ENCODE peak calls at places on chromosomes 1 and 21, in ten cellular contexts. Z, P, X, T, B, A, C, L, R and W are unnamed samples.

GRCh38 chr21:29650561-29651022 is 289.2 kb downstream of the GRIK1 start:
- DNase-seq in T (no peak), R (no peak), P (no peak), C (no peak), Z (no peak), A (no peak), X (no peak), L (no peak), B (no peak), W (no peak)

GRCh38 chr1:19735419-19736127 is 64.1 kb downstream of the TMCO4 start:
- DNase-seq in Z (peak), L (no peak), C (peak), X (no peak), A (no peak), T (peak), P (no peak), R (no peak), B (peak), W (no peak)

GRCh38 chr1:29698033-29698432 is 461.7 kb downstream of the PTPRU start:
- DNase-seq in L (no peak), P (no peak), R (no peak), C (peak), X (no peak), T (peak), A (peak), Z (peak), B (no peak), W (no peak)

GRCh38 chr21:29928537-29928936 is 11.3 kb downstream of the GRIK1 start:
- DNase-seq in B (no peak), A (no peak), P (no peak), X (no peak), C (no peak), T (no peak), Z (no peak), R (no peak), L (no peak), W (no peak)

GRCh38 chr1:17307946-17308345 is at the start of gene PADI4:
- DNase-seq in A (no peak), T (no peak), B (no peak), C (no peak), L (no peak), P (no peak), X (no peak), Z (no peak), R (peak), W (no peak)

GRCh38 chr1:160756617-160757206 is 17.7 kb downstream of the SLAMF7 start:
- DNase-seq in Z (no peak), X (no peak), R (no peak), T (no peak), B (no peak), L (no peak), C (no peak), A (no peak), P (no peak), W (no peak)

GRCh38 chr1:88276158-88276557 is 407.9 kb upstream of the PKN2 start:
- DNase-seq in Z (no peak), P (no peak), T (peak), R (no peak), B (no peak), A (no peak), C (peak), L (no peak), X (no peak), W (no peak)

GRCh38 chr1:41664861-41665640 is 180.6 kb upstream of the EDN2 start:
- DNase-seq in L (no peak), A (no peak), X (no peak), R (no peak), P (no peak), Z (no peak), C (peak), B (no peak), T (peak), W (no peak)

GRCh38 chr21:45555251-45555556 is 13.0 kb upstream of the SLC19A1 start:
- DNase-seq in B (no peak), A (no peak), Z (no peak), R (no peak), P (no peak), L (no peak), X (no peak), T (no peak), C (no peak), W (no peak)

GRCh38 chr1:224172229-224172628 is 10.8 kb upstream of the DEGS1 start:
- DNase-seq in L (no peak), A (no peak), R (no peak), C (no peak), T (no peak), X (no peak), P (no peak), Z (no peak), B (no peak), W (no peak)

GRCh38 chr1:224168859-224169380 is 14.1 kb upstream of the DEGS1 start:
- DNase-seq in P (no peak), C (peak), Z (peak), X (no peak), T (peak), A (no peak), B (no peak), R (no peak), L (no peak), W (peak)

GRCh38 chr1:224169876-224170275 is 13.2 kb upstream of the DEGS1 start:
- DNase-seq in Z (no peak), T (no peak), L (no peak), B (no peak), X (no peak), A (no peak), C (no peak), P (no peak), R (no peak), W (no peak)

GRCh38 chr1:224173523-224173922 is 9.5 kb upstream of the DEGS1 start:
- DNase-seq in T (no peak), A (no peak), P (no peak), X (no peak), B (no peak), L (no peak), R (no peak), C (no peak), Z (no peak), W (no peak)

DNA sequence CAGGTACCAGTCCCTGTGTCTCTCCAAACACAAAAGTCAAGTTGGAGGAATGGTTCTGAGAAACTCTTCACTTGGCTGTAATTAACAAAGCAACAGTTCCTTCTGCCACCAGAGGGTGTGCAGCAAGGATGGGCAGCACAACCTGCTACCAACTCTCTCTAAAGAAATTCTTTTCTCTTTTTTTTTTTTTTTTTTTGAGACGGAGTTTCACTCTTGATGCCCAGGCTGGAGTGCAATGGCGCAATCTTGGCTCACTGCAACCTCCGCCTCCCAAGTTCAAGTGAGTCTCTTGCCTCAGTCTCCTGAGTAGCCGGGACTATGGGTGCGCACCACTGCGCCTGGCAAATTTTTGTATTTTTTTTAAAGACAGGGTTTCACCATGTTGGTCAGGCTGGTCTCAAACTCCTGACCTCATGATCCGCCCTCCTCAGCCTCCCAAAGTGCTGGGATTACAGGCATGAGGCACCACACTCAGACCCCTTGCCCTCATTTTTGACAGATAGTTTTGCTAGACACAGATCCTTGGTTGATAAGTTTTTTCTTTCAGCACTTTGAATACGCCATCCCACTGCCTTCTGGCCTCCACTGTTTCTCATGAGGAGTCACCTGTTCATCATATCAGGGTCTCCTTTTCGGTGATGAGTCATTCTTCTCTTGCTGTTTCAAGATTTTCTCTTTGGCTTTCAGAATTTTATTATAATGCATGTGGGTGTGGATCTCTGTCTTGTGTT is 12.1 kb upstream of the DEGS1 start:
- DNase-seq in A (no peak), Z (peak), X (peak), L (peak), C (peak), P (no peak), B (no peak), T (peak), R (peak), W (peak)
- H3K4me3 ChIP-seq in A (no peak), Z (no peak), X (no peak), L (no peak), C (no peak), P (no peak), B (no peak), T (no peak), R (no peak), W (no peak)

GRCh38 chr1:116781034-116781433 is 26.8 kb downstream of the CD2 start:
- DNase-seq in B (no peak), R (no peak), C (no peak), Z (no peak), X (no peak), A (no peak), P (no peak), T (no peak), L (no peak), W (no peak)

GRCh38 chr1:116786049-116786448 is 31.8 kb downstream of the CD2 start:
- DNase-seq in P (no peak), X (no peak), A (no peak), R (no peak), B (no peak), T (no peak), L (no peak), C (no peak), Z (no peak), W (no peak)

DNA sequence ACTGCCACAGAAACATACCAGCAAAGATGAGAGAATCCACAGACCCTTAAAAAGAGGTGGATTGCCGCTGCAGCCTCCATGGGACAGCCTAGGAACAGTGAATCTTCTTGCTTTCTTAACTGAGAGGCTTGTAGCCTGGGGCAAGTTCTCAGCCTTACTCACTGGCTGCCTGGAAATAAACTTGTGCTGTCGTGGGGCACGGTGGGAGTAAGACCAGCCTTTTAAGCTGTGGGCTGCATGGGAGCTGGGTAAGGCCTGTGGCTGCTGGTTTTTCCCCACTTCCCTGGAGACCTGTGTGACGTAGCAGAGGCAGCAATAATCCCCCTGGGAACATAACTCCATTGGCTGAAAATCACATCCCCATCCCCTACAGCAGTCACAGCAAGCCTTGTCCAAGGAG is 30.8 kb downstream of the CD2 start:
- DNase-seq in B (no peak), C (no peak), R (no peak), P (no peak), L (no peak), A (no peak), Z (no peak), T (no peak), X (no peak), W (no peak)
- H3K4me3 ChIP-seq in B (no peak), C (no peak), R (no peak), P (no peak), L (no peak), A (no peak), Z (no peak), T (no peak), X (no peak), W (no peak)

DNA sequence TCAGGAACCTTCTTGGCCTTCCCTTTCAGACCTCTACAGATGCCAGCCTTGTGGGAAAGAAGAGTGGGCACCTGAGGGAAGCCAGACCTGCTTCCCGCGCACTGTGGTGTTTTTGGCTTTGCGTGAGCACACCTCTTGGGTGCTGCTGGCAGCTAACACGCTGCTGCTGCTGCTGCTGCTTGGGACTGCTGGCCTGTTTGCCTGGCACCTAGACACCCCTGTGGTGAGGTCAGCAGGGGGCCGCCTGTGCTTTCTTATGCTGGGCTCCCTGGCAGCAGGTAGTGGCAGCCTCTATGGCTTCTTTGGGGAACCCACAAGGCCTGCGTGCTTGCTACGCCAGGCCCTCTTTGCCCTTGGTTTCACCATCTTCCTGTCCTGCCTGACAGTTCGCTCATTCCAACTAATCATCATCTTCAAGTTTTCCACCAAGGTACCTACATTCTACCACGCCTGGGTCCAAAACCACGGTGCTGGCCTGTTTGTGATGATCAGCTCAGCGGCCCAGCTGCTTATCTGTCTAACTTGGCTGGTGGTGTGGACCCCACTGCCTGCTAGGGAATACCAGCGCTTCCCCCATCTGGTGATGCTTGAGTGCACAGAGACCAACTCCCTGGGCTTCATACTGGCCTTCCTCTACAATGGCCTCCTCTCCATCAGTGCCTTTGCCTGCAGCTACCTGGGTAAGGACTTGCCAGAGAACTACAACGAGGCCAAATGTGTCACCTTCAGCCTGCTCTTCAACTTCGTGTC is 995 bp upstream of the ZBTB48 start:
- DNase-seq in Z (no peak), X (no peak), P (no peak), T (no peak), L (no peak), B (no peak), A (no peak), R (no peak), C (no peak), W (no peak)
- H3K4me3 ChIP-seq in Z (no peak), X (no peak), P (no peak), T (no peak), L (no peak), B (peak), A (no peak), R (peak), C (no peak), W (peak)

DNA sequence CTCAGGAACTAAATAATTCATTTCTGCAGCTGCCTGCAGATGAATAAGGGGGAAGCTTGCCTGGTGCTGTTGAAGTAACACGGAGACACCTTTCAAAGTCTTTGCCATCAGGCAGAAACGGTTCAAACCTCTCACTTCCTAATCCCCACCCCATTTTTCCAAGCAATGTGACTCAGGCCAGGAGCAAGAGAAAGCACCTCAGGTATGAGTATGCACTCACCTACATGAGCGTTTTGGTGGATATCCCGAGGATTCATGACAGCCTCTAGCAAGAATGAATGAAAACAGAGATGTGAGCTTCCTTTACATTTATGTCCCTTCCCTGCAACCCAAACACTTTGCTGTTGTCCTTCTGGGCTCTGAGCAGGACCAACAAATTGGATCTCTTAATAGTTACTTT is 63.4 kb upstream of the LAX1 start:
- DNase-seq in P (no peak), C (no peak), X (no peak), Z (no peak), R (no peak), T (no peak), L (no peak), B (no peak), A (no peak), W (no peak)
- H3K4me3 ChIP-seq in P (no peak), C (no peak), X (no peak), Z (no peak), R (no peak), T (no peak), L (no peak), B (no peak), A (no peak), W (no peak)

GRCh38 chr1:54763814-54764131 is 550 bp downstream of the PARS2 start:
- DNase-seq in P (no peak), B (no peak), T (no peak), X (no peak), C (no peak), R (no peak), A (no peak), L (no peak), Z (no peak), W (no peak)
- H3K4me3 ChIP-seq in P (peak), B (peak), T (peak), X (peak), C (peak), R (peak), A (peak), L (peak), Z (peak), W (peak)

GRCh38 chr1:242147096-242147976 is 148.4 kb upstream of the MAP1LC3C start:
- DNase-seq in P (no peak), B (no peak), R (no peak), L (no peak), C (peak), A (no peak), X (no peak), Z (no peak), T (peak), W (peak)
- H3K4me3 ChIP-seq in P (no peak), B (no peak), R (peak), L (no peak), C (peak), A (no peak), X (no peak), Z (no peak), T (peak), W (no peak)

DNA sequence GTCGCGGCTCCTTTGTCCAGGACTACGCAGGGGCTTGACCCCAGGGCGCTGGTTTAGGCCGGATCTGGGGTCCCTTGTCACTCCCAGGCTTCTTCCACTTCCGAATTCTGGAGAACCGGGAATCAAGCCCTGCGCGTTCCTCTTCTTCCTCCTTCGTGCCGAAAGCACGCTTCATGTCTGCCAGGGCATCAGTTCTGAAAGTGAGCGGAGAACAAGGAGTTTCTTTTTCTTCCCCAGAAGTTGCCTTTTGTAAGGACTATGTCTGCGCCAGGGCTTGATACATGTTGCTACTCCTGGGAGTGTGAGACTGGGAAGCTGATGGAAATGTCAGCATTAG is 196.0 kb upstream of the LMO4 start:
- DNase-seq in B (no peak), T (no peak), L (no peak), X (no peak), R (no peak), P (no peak), A (no peak), C (no peak), Z (no peak), W (no peak)
- H3K4me3 ChIP-seq in B (peak), T (no peak), L (no peak), X (peak), R (peak), P (peak), A (no peak), C (no peak), Z (no peak), W (no peak)

GRCh38 chr1:167621780-167622179 is 8.3 kb upstream of the RCSD1 start:
- DNase-seq in L (no peak), A (no peak), B (no peak), P (no peak), Z (no peak), X (no peak), T (no peak), C (no peak), R (no peak), W (no peak)

GRCh38 chr1:167618366-167618765 is 11.7 kb upstream of the RCSD1 start:
- DNase-seq in R (no peak), X (no peak), Z (no peak), P (no peak), L (no peak), B (no peak), C (no peak), T (no peak), A (no peak), W (no peak)

GRCh38 chr1:167617950-167618269 is 12.1 kb upstream of the RCSD1 start:
- DNase-seq in B (no peak), R (no peak), A (no peak), L (no peak), X (no peak), P (no peak), Z (no peak), C (no peak), T (no peak), W (no peak)

GRCh38 chr1:167618789-167619188 is 11.2 kb upstream of the RCSD1 start:
- DNase-seq in Z (no peak), L (no peak), B (no peak), P (no peak), R (no peak), X (no peak), C (no peak), A (no peak), T (no peak), W (no peak)

GRCh38 chr1:167620002-167620401 is 10.0 kb upstream of the RCSD1 start:
- DNase-seq in X (no peak), R (no peak), A (no peak), P (no peak), L (no peak), T (no peak), Z (no peak), B (no peak), C (no peak), W (no peak)
- H3K4me3 ChIP-seq in X (no peak), R (no peak), A (no peak), P (no peak), L (no peak), T (no peak), Z (no peak), B (no peak), C (no peak), W (no peak)